ENCODE peak calls at places on chromosomes 7 and 10, in five cellular contexts. W, G, H, B and L are unnamed samples. For H3K4me1, the result is how much of the 10 kb centered on the place peaks cover.

GRCh38 chr10:112332509-112333228 is 41.2 kb upstream of the ACSL5 start:
- DNase-seq in W (peak), B (no peak), H (no peak), G (no peak), L (no peak)

GRCh38 chr10:52903397-52903938 is 130.9 kb upstream of the MBL2 start:
- DNase-seq in W (no peak), G (no peak), B (no peak), H (no peak), L (no peak)

GRCh38 chr10:100728928-100729876 is 16.2 kb upstream of the PAX2 start:
- DNase-seq in W (no peak), H (no peak), B (no peak), G (no peak), L (no peak)

GRCh38 chr10:123722351-123722750 is 56.2 kb downstream of the GPR26 start:
- DNase-seq in W (no peak), G (no peak), H (no peak), B (no peak), L (no peak)

GRCh38 chr10:110857265-110858158 is 14.2 kb upstream of the PDCD4 start:
- DNase-seq in B (no peak), G (no peak), H (no peak), W (peak), L (no peak)

GRCh38 chr7:79512269-79512668 is 58.8 kb upstream of the MAGI2 start:
- DNase-seq in H (no peak), B (no peak), G (no peak), W (no peak), L (no peak)

GRCh38 chr7:51471199-51472016 is 154.8 kb upstream of the COBL start:
- DNase-seq in G (no peak), W (peak), H (no peak), B (no peak), L (peak)

GRCh38 chr7:57250801-57251200 is 118.6 kb upstream of the ZNF479 start:
- DNase-seq in H (no peak), W (no peak), B (no peak), G (no peak), L (no peak)

GRCh38 chr7:79936281-79936983 is 198.2 kb upstream of the GNAI1 start:
- DNase-seq in G (no peak), B (no peak), H (no peak), W (no peak), L (no peak)

GRCh38 chr10:89684604-89685003 is 16.8 kb upstream of the KIF20B start:
- DNase-seq in W (no peak), B (no peak), G (no peak), H (no peak), L (no peak)

GRCh38 chr7:38309555-38309954 is 36.1 kb upstream of the TARP start:
- DNase-seq in H (no peak), G (no peak), W (no peak), B (no peak), L (peak)

GRCh38 chr7:38307640-38308039 is 34.2 kb upstream of the TARP start:
- DNase-seq in W (no peak), H (no peak), B (no peak), G (no peak), L (no peak)

GRCh38 chr7:38312776-38313175 is 39.3 kb upstream of the TARP start:
- DNase-seq in H (no peak), W (no peak), G (no peak), B (no peak), L (no peak)

GRCh38 chr7:38311329-38311937 is 38.0 kb upstream of the TARP start:
- DNase-seq in G (no peak), W (peak), H (peak), B (no peak), L (no peak)

DNA sequence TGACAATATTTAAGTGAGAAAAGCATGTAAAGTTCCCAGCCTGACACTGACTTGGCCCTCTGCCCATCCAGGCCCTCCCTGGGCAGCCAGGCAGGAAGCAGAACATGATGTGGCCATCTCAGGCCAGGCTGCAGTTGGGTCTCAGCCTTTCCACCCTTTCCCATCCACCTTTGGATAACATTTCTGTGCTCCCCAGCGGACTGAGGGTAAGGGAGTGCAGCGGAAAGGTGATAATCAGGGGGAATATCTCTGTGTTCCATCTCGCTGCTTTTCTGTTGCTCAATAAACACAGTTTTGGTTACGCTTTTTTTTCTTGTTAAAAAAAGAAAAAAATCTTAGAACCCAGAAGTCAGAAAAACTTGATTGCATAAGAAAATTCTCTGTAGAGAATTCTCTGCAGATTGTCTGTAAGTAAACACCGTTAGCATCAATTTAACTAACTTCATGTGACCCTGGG is 37.2 kb upstream of the TARP start:
- DNase-seq in H (peak), W (peak), G (no peak), B (no peak), L (no peak)
- H3K4me3 ChIP-seq in H (peak), W (no peak), G (peak), B (no peak), L (no peak)

GRCh38 chr7:2106506-2106905 is 126.2 kb downstream of the MAD1L1 start:
- DNase-seq in G (no peak), H (no peak), W (no peak), B (no peak), L (no peak)
- H3K4me1 ChIP-seq in G (under half), H (under half), W (under half), B (under half), L (under half)

GRCh38 chr7:115728518-115728917 is 302.0 kb downstream of the TFEC start:
- DNase-seq in B (no peak), W (no peak), G (no peak), H (no peak), L (no peak)
- H3K27ac ChIP-seq in B (no peak), W (no peak), G (no peak), H (no peak), L (no peak)

GRCh38 chr7:22082553-22082885 is 136.8 kb upstream of the CDCA7L start:
- DNase-seq in G (no peak), H (no peak), B (no peak), W (no peak), L (no peak)
- H3K4me3 ChIP-seq in G (peak), H (peak), B (peak), W (peak), L (peak)

DNA sequence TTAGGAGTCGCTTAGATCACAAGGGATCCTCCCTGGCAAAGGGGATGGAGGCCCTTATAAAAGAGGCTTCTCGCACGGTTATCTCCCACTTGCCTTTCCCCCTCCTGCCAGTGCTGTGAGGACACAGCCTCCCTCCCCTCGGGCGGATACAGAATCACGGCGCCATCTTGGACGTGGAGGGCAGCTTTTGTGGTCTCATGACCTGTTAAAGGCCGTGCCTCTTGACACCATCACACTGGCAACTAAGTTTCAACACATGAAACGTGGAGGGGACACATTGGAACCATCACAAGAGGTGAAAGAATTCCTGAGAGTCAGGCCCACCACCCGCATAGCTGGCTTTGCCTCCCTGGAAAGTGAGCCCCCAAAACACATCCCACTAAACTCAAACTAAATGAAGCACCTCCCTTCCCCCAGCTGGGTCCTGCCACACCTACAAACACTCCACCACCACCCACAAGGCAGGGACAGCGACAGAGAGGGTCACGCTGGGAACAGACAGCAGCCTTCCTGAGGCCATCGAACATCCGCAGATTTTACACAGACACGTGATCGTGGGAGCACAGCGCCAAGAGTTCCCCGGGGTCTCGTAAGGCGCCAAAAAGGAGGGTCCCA is 110.6 kb downstream of the TCERG1L start:
- DNase-seq in H (peak), B (peak), G (no peak), W (no peak), L (no peak)
- H3K4me1 ChIP-seq in H (under half), B (under half), G (under half), W (under half), L (under half)